ENCODE peak calls at places on chromosomes 1 and 21, in six cellular contexts. T is IMR-90, M is neuronal stem cell, V is H1, B is H9, N is trophoblast cell. E is an unnamed sample.

GRCh38 chr1:107597290-107597689 is 367.7 kb downstream of the VAV3 start:
- DNase-seq in T (no peak), M (no peak), V (no peak), B (no peak), N (no peak), E (no peak)

GRCh38 chr1:221897312-221897711 is 155.4 kb upstream of the DUSP10 start:
- DNase-seq in T (peak), M (no peak), V (no peak), B (no peak), N (no peak), E (peak)

GRCh38 chr1:93616996-93617669 is 64.5 kb downstream of the BCAR3 start:
- DNase-seq in T (no peak), M (no peak), V (no peak), B (no peak), N (no peak), E (peak)

GRCh38 chr1:161021959-161022332 is 994 bp upstream of the F11R start:
- DNase-seq in T (peak), M (no peak), V (no peak), B (no peak), N (no peak), E (no peak)

GRCh38 chr1:180548686-180549326 is 10.0 kb upstream of the OVAAL start:
- DNase-seq in T (no peak), M (peak), V (no peak), B (no peak), N (no peak), E (no peak)

GRCh38 chr1:93613895-93614294 is 67.7 kb downstream of the BCAR3 start:
- DNase-seq in T (peak), M (no peak), V (no peak), B (no peak), N (no peak), E (no peak)

GRCh38 chr1:33426906-33427305 is 4.0 kb downstream of the PHC2 start:
- DNase-seq in T (no peak), M (no peak), V (no peak), B (no peak), N (no peak), E (no peak)

GRCh38 chr1:197736689-197737088 is 38.6 kb downstream of the DENND1B start:
- DNase-seq in T (peak), M (no peak), V (no peak), B (no peak), N (peak), E (no peak)

GRCh38 chr1:160884579-160884978 is 401 bp downstream of the ITLN1 start:
- DNase-seq in T (no peak), M (no peak), V (no peak), B (peak), N (peak), E (no peak)

GRCh38 chr1:31705080-31705866 is 1.5 kb upstream of the COL16A1 start:
- DNase-seq in T (peak), M (no peak), V (no peak), B (peak), N (peak), E (peak)

GRCh38 chr21:33852495-33852894 is 63.1 kb downstream of the ATP5PO start:
- DNase-seq in T (no peak), M (no peak), V (no peak), B (no peak), N (no peak), E (no peak)

GRCh38 chr1:27011058-27011764 is 1.4 kb downstream of the TENT5B start:
- DNase-seq in T (peak), M (peak), V (no peak), B (peak), N (peak), E (peak)

GRCh38 chr1:218556016-218556415 is 210.9 kb downstream of the TGFB2 start:
- DNase-seq in T (no peak), M (no peak), V (no peak), B (no peak), N (no peak), E (no peak)

GRCh38 chr1:83964153-83964552 is 34.8 kb downstream of the TTLL7 start:
- DNase-seq in T (no peak), M (no peak), V (no peak), B (no peak), N (no peak), E (no peak)
- H3K14ac ChIP-seq in T (no peak), M (no peak), V (no peak), B (no peak), N (no peak), E (no peak)

GRCh38 chr1:212212343-212212742 is 72.9 kb upstream of the PPP2R5A start:
- DNase-seq in T (no peak), M (no peak), V (no peak), B (no peak), N (no peak), E (no peak)

GRCh38 chr1:212212901-212213300 is 72.3 kb upstream of the PPP2R5A start:
- DNase-seq in T (no peak), M (no peak), V (no peak), B (no peak), N (no peak), E (no peak)

GRCh38 chr1:212215910-212216309 is 69.3 kb upstream of the PPP2R5A start:
- DNase-seq in T (no peak), M (no peak), V (no peak), B (no peak), N (no peak), E (no peak)

GRCh38 chr1:212214377-212214776 is 70.8 kb upstream of the PPP2R5A start:
- DNase-seq in T (no peak), M (no peak), V (no peak), B (no peak), N (no peak), E (no peak)

DNA sequence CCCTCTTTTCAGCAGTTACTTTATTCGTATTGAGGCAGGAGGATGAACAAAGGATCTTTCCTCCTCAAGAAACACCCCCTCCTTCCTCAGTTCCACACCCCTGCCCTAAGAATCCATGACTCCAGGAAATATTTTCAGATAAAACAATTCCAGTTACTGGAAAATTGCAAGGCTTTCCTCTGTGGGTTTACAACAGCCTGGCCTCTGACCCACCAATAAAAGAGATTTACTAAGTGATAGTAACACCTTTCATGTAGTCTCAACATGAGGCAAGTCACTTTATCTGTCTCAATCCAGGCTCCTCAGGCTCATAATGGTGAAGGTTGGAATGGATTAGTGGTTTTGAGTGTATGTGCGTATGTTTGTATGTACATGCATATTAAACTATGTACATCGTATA is 71.5 kb upstream of the PPP2R5A start:
- DNase-seq in T (no peak), M (no peak), V (no peak), B (no peak), N (no peak), E (no peak)
- H4K8ac ChIP-seq in T (no peak), M (no peak), V (no peak), B (no peak), N (no peak), E (no peak)

DNA sequence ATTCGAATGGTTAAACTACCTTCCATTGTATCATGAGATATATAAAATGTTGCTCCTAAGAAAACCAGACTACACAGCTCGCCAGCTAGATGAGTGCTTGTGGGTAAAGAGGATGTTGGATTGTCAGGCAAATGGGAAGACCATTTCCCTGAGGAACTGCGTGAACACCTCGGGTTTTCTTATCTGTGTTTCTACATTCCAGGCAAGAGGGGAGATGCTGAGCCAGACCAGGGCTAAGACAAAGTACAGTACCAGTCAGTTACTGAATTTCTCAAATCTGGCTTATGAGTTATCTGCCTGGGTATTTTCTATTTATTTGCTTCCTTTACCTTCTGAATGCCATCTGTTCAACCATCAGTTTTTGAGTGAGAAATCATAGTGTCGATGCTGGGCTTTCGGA is 170.8 kb downstream of the PLA2G4A start:
- DNase-seq in T (no peak), M (no peak), V (no peak), B (no peak), N (no peak), E (no peak)
- H3K14ac ChIP-seq in T (no peak), M (no peak), V (no peak), B (no peak), N (no peak), E (no peak)

DNA sequence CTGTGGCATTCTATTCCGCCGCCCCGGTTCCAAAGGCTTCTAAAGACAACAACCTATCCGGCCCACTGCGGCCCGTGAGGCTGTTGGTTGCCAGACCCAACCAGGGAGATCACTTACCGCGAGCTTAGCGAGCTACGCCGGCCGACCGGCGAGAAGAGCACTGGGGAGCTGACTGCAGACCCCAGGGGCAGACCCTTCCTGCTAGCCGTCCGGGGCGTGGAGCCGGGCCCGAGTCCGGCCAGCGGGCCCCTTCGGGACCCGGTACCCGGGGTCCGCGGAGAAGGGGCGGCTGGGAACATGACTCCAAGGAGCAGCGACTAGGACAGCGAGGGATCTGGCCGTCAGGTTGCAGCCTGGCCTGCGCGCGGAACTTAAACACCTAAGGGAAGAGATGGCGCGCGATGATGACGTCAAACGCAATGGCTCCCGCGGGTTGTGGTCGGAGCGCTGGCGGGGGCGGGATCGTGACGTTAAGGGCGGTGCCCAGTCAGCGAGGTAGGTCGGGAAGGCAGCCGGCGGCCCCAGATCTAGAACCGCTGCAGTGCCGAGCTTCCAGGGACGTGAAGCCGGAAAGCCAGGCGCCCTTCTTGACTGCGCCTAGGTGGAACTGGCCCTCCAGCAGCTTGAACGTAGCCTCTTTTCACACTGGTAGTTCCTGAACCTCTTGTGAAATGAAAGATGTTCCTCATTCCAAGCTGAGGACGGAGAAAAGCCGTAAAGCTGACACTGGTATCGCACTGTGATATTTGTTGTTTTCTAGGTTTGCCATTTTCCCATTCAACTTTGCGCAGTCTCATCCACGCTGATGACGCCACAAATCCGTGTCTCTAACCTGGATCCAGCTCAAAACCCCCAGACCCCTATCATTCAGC is at the start of gene NUP133:
- DNase-seq in T (peak), M (peak), V (peak), B (peak), N (peak), E (peak)
- H4K8ac ChIP-seq in T (peak), M (peak), V (peak), B (no peak), N (peak), E (peak)

GRCh38 chr1:175216444-175216843 is 23.9 kb upstream of the KIAA0040 start:
- DNase-seq in T (no peak), M (no peak), V (no peak), B (no peak), N (no peak), E (no peak)
- H3K14ac ChIP-seq in T (no peak), M (no peak), V (no peak), B (no peak), N (no peak), E (no peak)

DNA sequence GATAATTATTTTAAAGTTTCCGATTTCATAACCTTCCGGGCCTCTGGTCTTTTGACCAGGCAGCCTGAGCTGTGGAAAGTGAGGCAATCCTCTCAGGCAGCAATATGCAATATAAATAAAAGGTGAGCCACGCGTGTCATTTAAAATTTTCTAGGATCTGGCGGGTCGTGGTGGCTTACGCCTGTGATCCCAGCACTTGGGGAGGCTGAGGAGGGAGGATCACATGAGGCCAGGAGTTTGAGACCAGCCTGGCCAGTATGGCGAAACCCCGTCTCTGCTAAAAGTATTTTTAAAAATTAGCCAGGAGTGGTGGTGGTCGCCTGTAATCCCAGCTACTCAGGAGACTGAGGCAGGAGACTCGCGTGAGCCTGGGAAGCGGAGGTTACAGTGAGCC is 546 bp upstream of the ZNF695 start:
- DNase-seq in T (no peak), M (no peak), V (no peak), B (no peak), N (no peak), E (no peak)
- H4K8ac ChIP-seq in T (no peak), M (no peak), V (no peak), B (no peak), N (peak), E (no peak)

GRCh38 chr1:110425611-110426152 is 18.2 kb upstream of the LAMTOR5 start:
- DNase-seq in T (no peak), M (no peak), V (no peak), B (no peak), N (no peak), E (no peak)
- H3K14ac ChIP-seq in T (no peak), M (no peak), V (no peak), B (no peak), N (no peak), E (peak)

GRCh38 chr1:94926915-94927404 is at the start of gene CNN3:
- DNase-seq in T (peak), M (peak), V (peak), B (peak), N (peak), E (peak)
- H4K8ac ChIP-seq in T (peak), M (no peak), V (peak), B (peak), N (peak), E (peak)

GRCh38 chr1:76292418-76293184 is 218.1 kb downstream of the ST6GALNAC3 start:
- DNase-seq in T (no peak), M (no peak), V (no peak), B (no peak), N (no peak), E (no peak)
- H3K14ac ChIP-seq in T (no peak), M (no peak), V (no peak), B (no peak), N (no peak), E (no peak)